ENCODE peak calls at places on chromosome 13, in eight cellular contexts. One of them, this sample, is unnamed.

GRCh38 chr13:100148422-100148821 is 59.5 kb downstream of the PCCA start:
- DNase-seq in right lobe of liver: no peak
- DNase-seq in CD8-positive, alpha-beta T cell: no peak
- DNase-seq in left lung: no peak
- DNase-seq in A549: no peak
- DNase-seq in RWPE1: no peak
- DNase-seq in tibial artery: no peak
- DNase-seq in psoas muscle: no peak
- DNase-seq in this sample: no peak

GRCh38 chr13:42114912-42115311 is 66.5 kb downstream of the DGKH start:
- DNase-seq in RWPE1: no peak
- DNase-seq in CD8-positive, alpha-beta T cell: no peak
- DNase-seq in tibial artery: no peak
- DNase-seq in left lung: no peak
- DNase-seq in psoas muscle: no peak
- DNase-seq in A549: no peak
- DNase-seq in right lobe of liver: no peak
- DNase-seq in this sample: no peak

GRCh38 chr13:103063376-103063775 is 2.8 kb downstream of the SLC10A2 start:
- DNase-seq in psoas muscle: no peak
- DNase-seq in CD8-positive, alpha-beta T cell: no peak
- DNase-seq in A549: no peak
- DNase-seq in tibial artery: no peak
- DNase-seq in right lobe of liver: no peak
- DNase-seq in left lung: no peak
- DNase-seq in RWPE1: no peak
- DNase-seq in this sample: no peak

GRCh38 chr13:81577601-81578000 is 1236.7 kb upstream of the SPRY2 start:
- DNase-seq in CD8-positive, alpha-beta T cell: no peak
- DNase-seq in RWPE1: no peak
- DNase-seq in left lung: no peak
- DNase-seq in psoas muscle: no peak
- DNase-seq in right lobe of liver: no peak
- DNase-seq in tibial artery: no peak
- DNase-seq in A549: no peak
- DNase-seq in this sample: no peak

GRCh38 chr13:94305463-94305862 is 174.0 kb downstream of the DCT start:
- DNase-seq in right lobe of liver: no peak
- DNase-seq in CD8-positive, alpha-beta T cell: no peak
- DNase-seq in A549: no peak
- DNase-seq in RWPE1: peak; percentile 28
- DNase-seq in tibial artery: no peak
- DNase-seq in left lung: no peak
- DNase-seq in psoas muscle: no peak
- DNase-seq in this sample: no peak

GRCh38 chr13:59790626-59791025 is 373.1 kb downstream of the DIAPH3 start:
- DNase-seq in CD8-positive, alpha-beta T cell: no peak
- DNase-seq in A549: no peak
- DNase-seq in right lobe of liver: no peak
- DNase-seq in psoas muscle: no peak
- DNase-seq in left lung: no peak
- DNase-seq in RWPE1: no peak
- DNase-seq in tibial artery: no peak
- DNase-seq in this sample: no peak

GRCh38 chr13:30735025-30735967 is at the start of gene ALOX5AP:
- DNase-seq in right lobe of liver: no peak
- DNase-seq in RWPE1: no peak
- DNase-seq in A549: no peak
- DNase-seq in CD8-positive, alpha-beta T cell: no peak
- DNase-seq in left lung: peak; percentile 43
- DNase-seq in psoas muscle: no peak
- DNase-seq in tibial artery: no peak
- DNase-seq in this sample: no peak

GRCh38 chr13:93318538-93318937 is 91.9 kb downstream of the GPC6 start:
- DNase-seq in CD8-positive, alpha-beta T cell: no peak
- DNase-seq in right lobe of liver: no peak
- DNase-seq in A549: no peak
- DNase-seq in left lung: no peak
- DNase-seq in RWPE1: no peak
- DNase-seq in tibial artery: no peak
- DNase-seq in psoas muscle: no peak
- DNase-seq in this sample: no peak

GRCh38 chr13:78806457-78806856 is 147.5 kb upstream of the OBI1 start:
- DNase-seq in right lobe of liver: no peak
- DNase-seq in psoas muscle: no peak
- DNase-seq in RWPE1: no peak
- DNase-seq in tibial artery: no peak
- DNase-seq in A549: peak; percentile 1
- DNase-seq in CD8-positive, alpha-beta T cell: no peak
- DNase-seq in left lung: no peak
- DNase-seq in this sample: no peak

GRCh38 chr13:76016799-76017198 is 380.7 kb downstream of the LMO7 start:
- DNase-seq in tibial artery: no peak
- DNase-seq in right lobe of liver: peak; percentile 18
- DNase-seq in A549: no peak
- DNase-seq in left lung: no peak
- DNase-seq in psoas muscle: no peak
- DNase-seq in CD8-positive, alpha-beta T cell: no peak
- DNase-seq in RWPE1: no peak
- DNase-seq in this sample: no peak

GRCh38 chr13:107518780-107519179 is 696.6 kb downstream of the LIG4 start:
- DNase-seq in left lung: no peak
- DNase-seq in RWPE1: no peak
- DNase-seq in CD8-positive, alpha-beta T cell: no peak
- DNase-seq in psoas muscle: no peak
- DNase-seq in tibial artery: no peak
- DNase-seq in right lobe of liver: no peak
- DNase-seq in A549: no peak
- DNase-seq in this sample: no peak

GRCh38 chr13:20231839-20232555 is at the start of gene GJB6:
- DNase-seq in left lung: no peak
- DNase-seq in tibial artery: no peak
- DNase-seq in CD8-positive, alpha-beta T cell: no peak
- DNase-seq in right lobe of liver: no peak
- DNase-seq in A549: no peak
- DNase-seq in RWPE1: peak; percentile 51
- DNase-seq in psoas muscle: no peak
- DNase-seq in this sample: no peak

GRCh38 chr13:76300688-76301087 is 585.5 kb downstream of the KCTD12 start:
- DNase-seq in A549: no peak
- DNase-seq in right lobe of liver: no peak
- DNase-seq in psoas muscle: no peak
- DNase-seq in left lung: no peak
- DNase-seq in CD8-positive, alpha-beta T cell: no peak
- DNase-seq in tibial artery: no peak
- DNase-seq in RWPE1: no peak
- DNase-seq in this sample: no peak

GRCh38 chr13:102484329-102484728 is 82.5 kb upstream of the FGF14 start:
- DNase-seq in right lobe of liver: no peak
- DNase-seq in psoas muscle: no peak
- DNase-seq in left lung: no peak
- DNase-seq in CD8-positive, alpha-beta T cell: no peak
- DNase-seq in A549: no peak
- DNase-seq in RWPE1: peak; percentile 13
- DNase-seq in tibial artery: no peak
- DNase-seq in this sample: no peak

GRCh38 chr13:67736646-67737420 is 506.7 kb upstream of the PCDH9 start:
- DNase-seq in RWPE1: no peak
- DNase-seq in CD8-positive, alpha-beta T cell: no peak
- DNase-seq in tibial artery: no peak
- DNase-seq in psoas muscle: no peak
- DNase-seq in left lung: no peak
- DNase-seq in A549: peak; percentile 0
- DNase-seq in right lobe of liver: no peak
- DNase-seq in this sample: no peak

GRCh38 chr13:76672422-76672821 is 213.8 kb downstream of the KCTD12 start:
- DNase-seq in A549: no peak
- DNase-seq in psoas muscle: no peak
- DNase-seq in left lung: no peak
- DNase-seq in right lobe of liver: no peak
- DNase-seq in tibial artery: no peak
- DNase-seq in CD8-positive, alpha-beta T cell: no peak
- DNase-seq in RWPE1: peak; percentile 51
- DNase-seq in this sample: no peak

GRCh38 chr13:73657821-73658540 is 476.2 kb downstream of the KLF12 start:
- DNase-seq in CD8-positive, alpha-beta T cell: no peak
- DNase-seq in right lobe of liver: no peak
- DNase-seq in psoas muscle: peak; percentile 72
- DNase-seq in tibial artery: peak; percentile 84
- DNase-seq in left lung: no peak
- DNase-seq in A549: no peak
- DNase-seq in RWPE1: no peak
- DNase-seq in this sample: peak; percentile 59

GRCh38 chr13:19713186-19713965 is 69.4 kb downstream of the PSPC1 start:
- DNase-seq in A549: no peak
- DNase-seq in left lung: no peak
- DNase-seq in CD8-positive, alpha-beta T cell: no peak
- DNase-seq in RWPE1: peak; percentile 36
- DNase-seq in right lobe of liver: no peak
- DNase-seq in tibial artery: no peak
- DNase-seq in psoas muscle: no peak
- DNase-seq in this sample: no peak

GRCh38 chr13:40993987-40994386 is 25.1 kb downstream of the ELF1 start:
- DNase-seq in tibial artery: no peak
- DNase-seq in CD8-positive, alpha-beta T cell: no peak
- DNase-seq in psoas muscle: no peak
- DNase-seq in RWPE1: peak; percentile 92
- DNase-seq in left lung: no peak
- DNase-seq in right lobe of liver: no peak
- DNase-seq in A549: no peak
- DNase-seq in this sample: no peak

GRCh38 chr13:40992678-40993077 is 26.4 kb downstream of the ELF1 start:
- DNase-seq in right lobe of liver: no peak
- DNase-seq in psoas muscle: no peak
- DNase-seq in tibial artery: no peak
- DNase-seq in A549: no peak
- DNase-seq in left lung: no peak
- DNase-seq in CD8-positive, alpha-beta T cell: no peak
- DNase-seq in RWPE1: no peak
- DNase-seq in this sample: no peak

GRCh38 chr13:40995997-40996396 is 23.1 kb downstream of the ELF1 start:
- DNase-seq in psoas muscle: no peak
- DNase-seq in tibial artery: no peak
- DNase-seq in A549: no peak
- DNase-seq in right lobe of liver: no peak
- DNase-seq in RWPE1: no peak
- DNase-seq in CD8-positive, alpha-beta T cell: no peak
- DNase-seq in left lung: no peak
- DNase-seq in this sample: no peak

GRCh38 chr13:40994581-40995230 is 24.4 kb downstream of the ELF1 start:
- DNase-seq in CD8-positive, alpha-beta T cell: no peak
- DNase-seq in psoas muscle: no peak
- DNase-seq in right lobe of liver: no peak
- DNase-seq in RWPE1: no peak
- DNase-seq in left lung: no peak
- DNase-seq in A549: no peak
- DNase-seq in tibial artery: no peak
- DNase-seq in this sample: no peak

DNA sequence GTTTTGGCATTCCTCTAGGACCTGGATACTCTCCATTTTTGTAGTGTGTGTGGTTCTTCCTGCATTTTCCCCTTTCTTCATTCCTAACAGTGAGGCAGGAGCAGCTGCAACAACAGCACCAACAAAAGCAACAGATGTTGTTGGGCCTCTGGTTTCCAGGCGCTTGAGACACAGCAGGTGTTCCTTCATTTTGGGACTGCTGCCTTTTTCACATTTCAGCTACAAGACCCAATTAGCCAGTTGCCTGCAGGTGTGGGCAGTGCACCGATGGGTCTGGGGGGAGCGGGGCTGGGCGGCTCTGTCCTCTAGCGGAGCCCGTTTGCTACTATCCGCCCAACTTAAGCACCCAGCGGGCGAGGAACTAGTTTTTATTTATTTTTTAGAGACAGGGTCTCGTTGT is 26.0 kb downstream of the ELF1 start:
- DNase-seq in right lobe of liver: no peak
- DNase-seq in psoas muscle: no peak
- DNase-seq in CD8-positive, alpha-beta T cell: no peak
- DNase-seq in A549: no peak
- DNase-seq in RWPE1: no peak
- DNase-seq in left lung: no peak
- DNase-seq in tibial artery: no peak
- DNase-seq in this sample: no peak
- H3K27ac ChIP-seq in right lobe of liver: no peak overlapping the region
- H3K27ac ChIP-seq in psoas muscle: no peak overlapping the region
- H3K27ac ChIP-seq in CD8-positive, alpha-beta T cell: no peak overlapping the region
- H3K27ac ChIP-seq in A549: no peak overlapping the region
- H3K27ac ChIP-seq in RWPE1: peak overlapping the region; percentile 43
- H3K27ac ChIP-seq in left lung: peak overlapping the region; percentile 68
- H3K27ac ChIP-seq in tibial artery: no peak overlapping the region
- H3K27ac ChIP-seq in this sample: no peak overlapping the region

DNA sequence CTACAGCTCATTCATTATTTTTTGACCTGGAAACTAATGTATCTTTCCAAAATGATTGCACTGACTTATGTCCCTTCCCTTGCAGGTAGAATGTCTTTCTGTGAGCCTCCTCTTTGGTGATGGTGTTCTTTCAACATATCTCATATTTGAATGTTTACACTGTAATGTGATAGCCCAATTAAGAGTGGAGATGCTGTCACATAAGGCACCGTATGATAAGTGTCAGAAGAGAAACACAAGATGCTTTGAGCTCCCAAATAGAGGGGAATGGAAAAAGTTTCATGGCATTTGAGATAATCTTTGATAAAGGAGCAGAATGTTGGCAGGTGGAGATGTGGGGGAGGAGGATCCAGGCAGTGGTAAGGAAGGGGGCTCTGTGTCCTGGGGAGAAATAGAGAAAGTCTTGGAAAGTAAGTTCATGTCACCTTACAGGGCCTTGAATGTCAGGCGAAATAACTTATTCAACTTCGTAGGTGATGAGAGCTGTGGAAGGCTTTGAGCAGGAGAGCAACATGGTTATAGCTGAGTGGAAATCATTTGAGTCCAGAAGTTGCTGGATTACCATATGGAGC is 10.2 kb upstream of the RNF113B start:
- DNase-seq in right lobe of liver: no peak
- DNase-seq in A549: no peak
- DNase-seq in CD8-positive, alpha-beta T cell: no peak
- DNase-seq in left lung: no peak
- DNase-seq in psoas muscle: no peak
- DNase-seq in RWPE1: no peak
- DNase-seq in tibial artery: no peak
- DNase-seq in this sample: no peak
- H3K27ac ChIP-seq in right lobe of liver: no peak overlapping the region
- H3K27ac ChIP-seq in A549: no peak overlapping the region
- H3K27ac ChIP-seq in CD8-positive, alpha-beta T cell: no peak overlapping the region
- H3K27ac ChIP-seq in left lung: no peak overlapping the region
- H3K27ac ChIP-seq in psoas muscle: no peak overlapping the region
- H3K27ac ChIP-seq in RWPE1: no peak overlapping the region
- H3K27ac ChIP-seq in tibial artery: peak overlapping the region; percentile 78
- H3K27ac ChIP-seq in this sample: peak overlapping the region; percentile 61

GRCh38 chr13:27641711-27642502 is 20.2 kb downstream of the POLR1D start:
- DNase-seq in right lobe of liver: no peak
- DNase-seq in psoas muscle: no peak
- DNase-seq in tibial artery: no peak
- DNase-seq in RWPE1: no peak
- DNase-seq in left lung: no peak
- DNase-seq in A549: no peak
- DNase-seq in CD8-positive, alpha-beta T cell: no peak
- DNase-seq in this sample: no peak
- H3K27ac ChIP-seq in right lobe of liver: no peak overlapping the region
- H3K27ac ChIP-seq in psoas muscle: no peak overlapping the region
- H3K27ac ChIP-seq in tibial artery: no peak overlapping the region
- H3K27ac ChIP-seq in RWPE1: no peak overlapping the region
- H3K27ac ChIP-seq in left lung: no peak overlapping the region
- H3K27ac ChIP-seq in A549: no peak overlapping the region
- H3K27ac ChIP-seq in CD8-positive, alpha-beta T cell: no peak overlapping the region
- H3K27ac ChIP-seq in this sample: no peak overlapping the region

GRCh38 chr13:50123002-50123401 is 107.8 kb downstream of the KCNRG start:
- DNase-seq in psoas muscle: no peak
- DNase-seq in CD8-positive, alpha-beta T cell: no peak
- DNase-seq in RWPE1: no peak
- DNase-seq in right lobe of liver: peak; percentile 35
- DNase-seq in tibial artery: no peak
- DNase-seq in left lung: no peak
- DNase-seq in A549: no peak
- DNase-seq in this sample: no peak
- H3K27ac ChIP-seq in psoas muscle: peak overlapping the region; percentile 100
- H3K27ac ChIP-seq in CD8-positive, alpha-beta T cell: peak overlapping the region; percentile 90
- H3K27ac ChIP-seq in RWPE1: no peak overlapping the region
- H3K27ac ChIP-seq in right lobe of liver: peak overlapping the region; percentile 99
- H3K27ac ChIP-seq in tibial artery: peak overlapping the region; percentile 100
- H3K27ac ChIP-seq in left lung: peak overlapping the region; percentile 100
- H3K27ac ChIP-seq in A549: no peak overlapping the region
- H3K27ac ChIP-seq in this sample: peak overlapping the region; percentile 99